ENCODE peak calls at places on chromosomes 5 and 9, in ten cellular contexts. A, M, P, V, X, W, E, J, G and Z are unnamed samples.

GRCh38 chr5:155402927-155403645 is 389.5 kb downstream of the KIF4B start:
- DNase-seq in A (no peak), M (no peak), P (no peak), V (no peak), X (no peak), W (no peak), E (no peak), J (no peak), G (no peak), Z (no peak)

GRCh38 chr5:170755679-170756456 is 27.7 kb upstream of the GABRP start:
- DNase-seq in A (no peak), M (peak; percentile 52), P (peak; percentile 85), V (no peak), X (no peak), W (no peak), E (peak; percentile 23), J (peak; percentile 21), G (no peak), Z (peak; percentile 96)

GRCh38 chr9:136124976-136125692 is 6.5 kb upstream of the TMEM250 start:
- DNase-seq in A (no peak), M (no peak), P (no peak), V (no peak), X (no peak), W (no peak), E (no peak), J (no peak), G (no peak), Z (no peak)

GRCh38 chr5:22242532-22242931 is 610.6 kb downstream of the CDH12 start:
- DNase-seq in A (no peak), M (no peak), P (no peak), V (no peak), X (no peak), W (no peak), E (peak; percentile 35), J (peak; percentile 19), G (no peak), Z (no peak)

GRCh38 chr5:132059696-132060500 is 557 bp upstream of the IL3 start:
- DNase-seq in A (no peak), M (peak; percentile 2), P (peak; percentile 19), V (peak; percentile 34), X (no peak), W (no peak), E (no peak), J (no peak), G (peak; percentile 59), Z (peak; percentile 0)

GRCh38 chr5:19891658-19892057 is 96.3 kb downstream of the CDH18 start:
- DNase-seq in A (no peak), M (no peak), P (no peak), V (no peak), X (no peak), W (no peak), E (peak; percentile 58), J (no peak), G (no peak), Z (no peak)

GRCh38 chr9:70448904-70449303 is 34.4 kb upstream of the KLF9 start:
- DNase-seq in A (no peak), M (no peak), P (no peak), V (no peak), X (no peak), W (no peak), E (no peak), J (no peak), G (no peak), Z (no peak)

GRCh38 chr5:169176686-169177430 is 124.1 kb downstream of the SLIT3 start:
- DNase-seq in A (no peak), M (no peak), P (no peak), V (no peak), X (no peak), W (no peak), E (no peak), J (no peak), G (no peak), Z (no peak)

GRCh38 chr5:60161340-60161934 is 267.9 kb upstream of the PDE4D start:
- DNase-seq in A (peak; percentile 8), M (no peak), P (no peak), V (no peak), X (no peak), W (no peak), E (peak; percentile 53), J (peak; percentile 59), G (no peak), Z (no peak)

GRCh38 chr9:114005371-114006154 is 72.5 kb downstream of the AMBP start:
- DNase-seq in A (no peak), M (no peak), P (peak; percentile 15), V (no peak), X (no peak), W (peak; percentile 2), E (no peak), J (no peak), G (peak; percentile 55), Z (no peak)

GRCh38 chr9:13279284-13280162 is at the start of gene MPDZ:
- DNase-seq in A (no peak), M (peak; percentile 37), P (peak; percentile 57), V (peak; percentile 87), X (no peak), W (peak; percentile 20), E (peak; percentile 48), J (peak; percentile 82), G (peak; percentile 80), Z (peak; percentile 72)

GRCh38 chr5:18745988-18746615 is 1111.8 kb downstream of the TAF11L14 start:
- DNase-seq in A (no peak), M (peak; percentile 37), P (no peak), V (no peak), X (peak; percentile 17), W (no peak), E (peak; percentile 79), J (no peak), G (no peak), Z (no peak)

DNA sequence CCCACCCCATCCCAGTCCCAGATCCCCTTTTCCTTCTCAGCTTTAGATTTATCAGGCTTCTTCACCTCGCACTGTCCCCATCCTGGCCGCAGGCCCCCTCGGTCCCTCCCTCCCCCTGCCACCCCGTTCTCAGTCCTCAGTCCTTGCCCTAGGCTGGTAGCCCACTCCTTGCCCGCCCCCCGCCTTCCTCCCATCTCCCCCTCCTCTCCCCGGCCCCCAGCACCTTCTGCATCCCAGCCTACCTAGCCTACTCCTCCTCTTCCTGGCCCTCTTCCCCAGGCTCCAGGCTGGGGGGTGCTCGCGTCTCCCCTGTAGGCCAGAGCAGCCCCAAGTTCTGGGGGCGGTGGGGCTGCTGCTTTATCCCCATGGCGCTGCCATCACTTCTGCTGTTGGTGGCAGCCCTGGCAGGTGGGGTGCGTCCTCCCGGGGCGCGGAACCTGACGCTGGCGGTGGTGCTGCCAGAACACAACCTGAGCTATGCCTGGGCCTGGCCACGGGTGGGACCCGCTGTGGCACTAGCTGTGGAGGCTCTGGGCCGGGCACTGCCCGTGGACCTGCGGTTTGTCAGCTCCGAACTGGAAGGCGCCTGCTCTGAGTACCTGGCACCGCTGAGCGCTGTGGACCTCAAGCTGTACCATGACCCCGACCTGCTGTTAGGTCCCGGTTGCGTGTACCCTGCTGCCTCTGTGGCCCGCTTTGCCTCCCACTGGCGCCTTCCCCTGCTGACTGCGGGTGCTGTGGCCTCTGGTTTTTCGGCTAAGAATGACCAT is 838 bp downstream of the NPR2 start:
- DNase-seq in A (no peak), M (no peak), P (no peak), V (peak; percentile 66), X (no peak), W (no peak), E (no peak), J (no peak), G (peak; percentile 72), Z (no peak)
- H3K27ac ChIP-seq in A (no peak overlapping the region), M (peak overlapping the region; percentile 67), P (peak overlapping the region; percentile 70), V (peak overlapping the region; percentile 88), X (no peak overlapping the region), W (peak overlapping the region; percentile 52), E (no peak overlapping the region), J (no peak overlapping the region), G (peak overlapping the region; percentile 87), Z (no peak overlapping the region)

GRCh38 chr5:72268753-72269410 is 51.2 kb downstream of the MRPS27 start:
- DNase-seq in A (peak; percentile 44), M (peak; percentile 30), P (peak; percentile 34), V (no peak), X (peak; percentile 11), W (peak; percentile 51), E (peak; percentile 70), J (peak; percentile 69), G (no peak), Z (peak; percentile 45)
- TF ChIP-seq CTCF in A (peak; percentile 56), M (peak; percentile 64), P (no peak), V (peak; percentile 60), X (peak; percentile 77), W (peak; percentile 55), E (peak; percentile 75), J (peak; percentile 88), G (peak; percentile 24), Z (no peak)

GRCh38 chr5:172760136-172760535 is 10.9 kb downstream of the DUSP1 start:
- DNase-seq in A (no peak), M (no peak), P (no peak), V (no peak), X (no peak), W (no peak), E (no peak), J (no peak), G (no peak), Z (no peak)

GRCh38 chr5:172763120-172763464 is 7.9 kb downstream of the DUSP1 start:
- DNase-seq in A (no peak), M (no peak), P (no peak), V (no peak), X (no peak), W (no peak), E (no peak), J (no peak), G (peak; percentile 64), Z (no peak)

GRCh38 chr5:172764861-172765765 is 5.9 kb downstream of the DUSP1 start:
- DNase-seq in A (peak; percentile 98), M (peak; percentile 95), P (peak; percentile 96), V (peak; percentile 91), X (peak; percentile 91), W (peak; percentile 98), E (peak; percentile 99), J (peak; percentile 98), G (peak; percentile 97), Z (peak; percentile 98)

GRCh38 chr5:172760933-172761332 is 10.1 kb downstream of the DUSP1 start:
- DNase-seq in A (no peak), M (no peak), P (no peak), V (no peak), X (no peak), W (no peak), E (no peak), J (no peak), G (peak; percentile 46), Z (no peak)

GRCh38 chr5:172762214-172763119 is 8.5 kb downstream of the DUSP1 start:
- DNase-seq in A (no peak), M (no peak), P (no peak), V (no peak), X (no peak), W (no peak), E (no peak), J (no peak), G (peak; percentile 65), Z (peak; percentile 22)
- H3K27ac ChIP-seq in A (no peak overlapping the region), M (no peak overlapping the region), P (no peak overlapping the region), V (no peak overlapping the region), X (no peak overlapping the region), W (no peak overlapping the region), E (no peak overlapping the region), J (no peak overlapping the region), G (no peak overlapping the region), Z (no peak overlapping the region)

DNA sequence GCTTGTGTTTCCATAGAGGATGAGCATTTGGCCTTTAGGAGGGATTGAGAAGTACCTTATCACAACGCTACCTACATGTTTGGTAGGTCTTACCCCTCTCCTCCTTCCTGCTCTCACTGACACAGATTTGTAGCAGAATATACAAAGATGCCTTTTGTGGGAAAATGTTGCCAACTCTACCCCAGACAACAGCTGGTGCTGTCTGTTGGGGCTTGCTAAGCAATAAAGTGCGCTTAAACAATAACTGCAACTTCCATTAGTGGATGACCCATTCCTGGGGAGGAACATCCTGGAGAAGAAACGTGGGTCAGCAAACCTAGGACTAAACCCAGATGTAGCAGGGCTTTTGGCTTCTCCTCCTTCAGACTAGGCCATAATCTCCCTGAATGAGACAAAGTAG is 174.3 kb downstream of the EFNA5 start:
- DNase-seq in A (no peak), M (no peak), P (no peak), V (no peak), X (no peak), W (no peak), E (no peak), J (no peak), G (no peak), Z (no peak)
- TF ChIP-seq CTCF in A (no peak), M (no peak), P (no peak), V (no peak), X (no peak), W (no peak), E (no peak), J (no peak), G (no peak), Z (no peak)